ENCODE peak calls at places on chromosomes 2 and 18, in six cellular contexts. One of them, this sample, is unnamed.

GRCh38 chr18:70289351-70290330 is 796 bp downstream of the SOCS6 start:
- DNase-seq in GM12878: no peak
- DNase-seq in K562: peak; percentile 51
- DNase-seq in A549: no peak
- DNase-seq in HepG2: no peak
- DNase-seq in endothelial cell of umbilical vein: peak; percentile 51
- DNase-seq in this sample: peak; percentile 63

GRCh38 chr2:17043173-17043572 is 377.5 kb upstream of the CYRIA start:
- DNase-seq in GM12878: no peak
- DNase-seq in K562: no peak
- DNase-seq in A549: no peak
- DNase-seq in HepG2: no peak
- DNase-seq in endothelial cell of umbilical vein: no peak
- DNase-seq in this sample: no peak

GRCh38 chr18:3869848-3870247 is 419.9 kb downstream of the TGIF1 start:
- DNase-seq in GM12878: no peak
- DNase-seq in K562: peak; percentile 49
- DNase-seq in A549: peak; percentile 19
- DNase-seq in HepG2: peak; percentile 36
- DNase-seq in endothelial cell of umbilical vein: peak; percentile 68
- DNase-seq in this sample: peak; percentile 51

GRCh38 chr2:151277011-151277410 is 12.5 kb downstream of the NMI start:
- DNase-seq in GM12878: no peak
- DNase-seq in K562: no peak
- DNase-seq in A549: no peak
- DNase-seq in HepG2: no peak
- DNase-seq in endothelial cell of umbilical vein: no peak
- DNase-seq in this sample: no peak

GRCh38 chr18:69999671-70000070 is 52.0 kb upstream of the CD226 start:
- DNase-seq in GM12878: no peak
- DNase-seq in K562: no peak
- DNase-seq in A549: no peak
- DNase-seq in HepG2: no peak
- DNase-seq in endothelial cell of umbilical vein: no peak
- DNase-seq in this sample: no peak

GRCh38 chr2:201130524-201131186 is 14.7 kb downstream of the CFLAR start:
- DNase-seq in GM12878: no peak
- DNase-seq in K562: peak; percentile 39
- DNase-seq in A549: no peak
- DNase-seq in HepG2: no peak
- DNase-seq in endothelial cell of umbilical vein: peak; percentile 98
- DNase-seq in this sample: peak; percentile 57

GRCh38 chr2:46225730-46226129 is 71.5 kb upstream of the EPAS1 start:
- DNase-seq in GM12878: no peak
- DNase-seq in K562: no peak
- DNase-seq in A549: no peak
- DNase-seq in HepG2: peak; percentile 23
- DNase-seq in endothelial cell of umbilical vein: peak; percentile 79
- DNase-seq in this sample: no peak

GRCh38 chr2:71291398-71291797 is 40.2 kb upstream of the ZNF638 start:
- DNase-seq in GM12878: no peak
- DNase-seq in K562: no peak
- DNase-seq in A549: no peak
- DNase-seq in HepG2: no peak
- DNase-seq in endothelial cell of umbilical vein: no peak
- DNase-seq in this sample: no peak

GRCh38 chr18:62024983-62025382 is 132.2 kb upstream of the RNF152 start:
- DNase-seq in GM12878: no peak
- DNase-seq in K562: no peak
- DNase-seq in A549: no peak
- DNase-seq in HepG2: no peak
- DNase-seq in endothelial cell of umbilical vein: no peak
- DNase-seq in this sample: no peak

GRCh38 chr2:64288321-64288931 is 144.2 kb upstream of the PELI1 start:
- DNase-seq in GM12878: no peak
- DNase-seq in K562: no peak
- DNase-seq in A549: no peak
- DNase-seq in HepG2: no peak
- DNase-seq in endothelial cell of umbilical vein: peak; percentile 87
- DNase-seq in this sample: no peak

GRCh38 chr2:46270384-46270783 is 26.8 kb upstream of the EPAS1 start:
- DNase-seq in GM12878: no peak
- DNase-seq in K562: peak; percentile 57
- DNase-seq in A549: no peak
- DNase-seq in HepG2: no peak
- DNase-seq in endothelial cell of umbilical vein: no peak
- DNase-seq in this sample: no peak

GRCh38 chr2:72032481-72033041 is 115.1 kb downstream of the CYP26B1 start:
- DNase-seq in GM12878: no peak
- DNase-seq in K562: no peak
- DNase-seq in A549: no peak
- DNase-seq in HepG2: no peak
- DNase-seq in endothelial cell of umbilical vein: no peak
- DNase-seq in this sample: no peak

GRCh38 chr2:158120664-158121063 is 19.0 kb downstream of the UPP2 start:
- DNase-seq in GM12878: no peak
- DNase-seq in K562: no peak
- DNase-seq in A549: no peak
- DNase-seq in HepG2: no peak
- DNase-seq in endothelial cell of umbilical vein: no peak
- DNase-seq in this sample: no peak

GRCh38 chr2:150080115-150080514 is 407.4 kb downstream of the RND3 start:
- DNase-seq in GM12878: no peak
- DNase-seq in K562: no peak
- DNase-seq in A549: no peak
- DNase-seq in HepG2: no peak
- DNase-seq in endothelial cell of umbilical vein: peak; percentile 51
- DNase-seq in this sample: no peak

GRCh38 chr2:28552045-28552823 is 56.4 kb downstream of the PLB1 start:
- DNase-seq in GM12878: no peak
- DNase-seq in K562: no peak
- DNase-seq in A549: no peak
- DNase-seq in HepG2: no peak
- DNase-seq in endothelial cell of umbilical vein: no peak
- DNase-seq in this sample: no peak

GRCh38 chr2:64854773-64855237 is 134.4 kb upstream of the SLC1A4 start:
- DNase-seq in GM12878: no peak
- DNase-seq in K562: peak; percentile 75
- DNase-seq in A549: no peak
- DNase-seq in HepG2: no peak
- DNase-seq in endothelial cell of umbilical vein: no peak
- DNase-seq in this sample: peak; percentile 86

GRCh38 chr2:216057688-216058193 is 23.9 kb downstream of the PECR start:
- DNase-seq in GM12878: peak; percentile 96
- DNase-seq in K562: no peak
- DNase-seq in A549: peak; percentile 36
- DNase-seq in HepG2: no peak
- DNase-seq in endothelial cell of umbilical vein: no peak
- DNase-seq in this sample: peak; percentile 62
- TF ChIP-seq MAX in GM12878: peak; percentile 26
- TF ChIP-seq MAX in K562: no peak
- TF ChIP-seq MAX in A549: no peak
- TF ChIP-seq MAX in HepG2: no peak
- TF ChIP-seq MAX in endothelial cell of umbilical vein: no peak
- TF ChIP-seq MAX in this sample: no peak

GRCh38 chr2:3169106-3169870 is 208.3 kb downstream of the EIPR1 start:
- DNase-seq in GM12878: no peak
- DNase-seq in K562: no peak
- DNase-seq in A549: no peak
- DNase-seq in HepG2: no peak
- DNase-seq in endothelial cell of umbilical vein: peak; percentile 29
- DNase-seq in this sample: no peak
- TF ChIP-seq CTCF in GM12878: no peak
- TF ChIP-seq CTCF in K562: no peak
- TF ChIP-seq CTCF in A549: no peak
- TF ChIP-seq CTCF in HepG2: no peak
- TF ChIP-seq CTCF in endothelial cell of umbilical vein: no peak
- TF ChIP-seq CTCF in this sample: no peak

DNA sequence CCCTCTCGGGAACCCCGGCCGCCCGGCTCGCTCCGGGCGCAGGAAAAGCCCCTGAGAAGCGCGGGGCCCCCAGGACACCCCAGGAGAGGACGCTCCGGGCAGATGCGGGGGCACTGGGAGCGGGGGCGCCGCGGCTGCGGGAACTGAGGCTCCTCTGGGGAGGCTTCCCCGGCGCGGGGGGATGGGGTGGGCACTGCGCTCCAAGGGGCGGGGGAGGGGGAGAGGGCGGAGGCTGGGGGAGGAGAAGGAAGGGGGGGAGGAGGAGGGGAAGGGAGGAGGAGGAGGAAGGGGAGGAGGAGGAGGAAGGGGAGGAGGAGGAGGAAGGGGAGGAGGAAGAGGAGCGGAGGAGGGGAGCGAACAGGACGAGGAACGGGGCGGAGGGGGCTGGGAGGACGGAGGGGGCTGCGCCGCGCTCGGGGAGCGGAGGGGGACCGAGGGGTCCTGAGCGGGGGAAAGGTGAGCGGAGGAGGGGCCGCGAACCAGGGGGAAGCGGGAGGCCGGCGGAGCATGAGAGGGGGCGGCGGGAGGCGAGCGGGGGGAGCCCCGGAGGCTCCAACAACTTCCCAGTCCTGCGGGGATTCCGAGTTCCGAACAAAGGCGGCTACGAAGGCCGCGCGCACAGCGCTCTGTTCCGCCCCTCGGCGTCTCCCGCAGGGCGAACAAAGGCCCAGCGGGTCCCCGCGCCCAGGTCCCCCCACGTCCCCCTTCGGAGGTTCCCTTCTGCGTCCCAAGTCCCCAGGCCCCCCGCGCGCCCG is 742 bp downstream of the PXDN start:
- DNase-seq in GM12878: no peak
- DNase-seq in K562: no peak
- DNase-seq in A549: no peak
- DNase-seq in HepG2: no peak
- DNase-seq in endothelial cell of umbilical vein: peak; percentile 37
- DNase-seq in this sample: peak; percentile 66
- TF ChIP-seq MYC in GM12878: no peak
- TF ChIP-seq MYC in K562: no peak
- TF ChIP-seq MYC in A549: no peak
- TF ChIP-seq MYC in HepG2: no peak
- TF ChIP-seq MYC in endothelial cell of umbilical vein: no peak
- TF ChIP-seq MYC in this sample: no peak

GRCh38 chr2:241007880-241008710 is 9.7 kb downstream of the SNED1 start:
- DNase-seq in GM12878: no peak
- DNase-seq in K562: no peak
- DNase-seq in A549: no peak
- DNase-seq in HepG2: no peak
- DNase-seq in endothelial cell of umbilical vein: no peak
- DNase-seq in this sample: no peak
- TF ChIP-seq MAX in GM12878: no peak
- TF ChIP-seq MAX in K562: no peak
- TF ChIP-seq MAX in A549: no peak
- TF ChIP-seq MAX in HepG2: no peak
- TF ChIP-seq MAX in endothelial cell of umbilical vein: no peak
- TF ChIP-seq MAX in this sample: no peak

DNA sequence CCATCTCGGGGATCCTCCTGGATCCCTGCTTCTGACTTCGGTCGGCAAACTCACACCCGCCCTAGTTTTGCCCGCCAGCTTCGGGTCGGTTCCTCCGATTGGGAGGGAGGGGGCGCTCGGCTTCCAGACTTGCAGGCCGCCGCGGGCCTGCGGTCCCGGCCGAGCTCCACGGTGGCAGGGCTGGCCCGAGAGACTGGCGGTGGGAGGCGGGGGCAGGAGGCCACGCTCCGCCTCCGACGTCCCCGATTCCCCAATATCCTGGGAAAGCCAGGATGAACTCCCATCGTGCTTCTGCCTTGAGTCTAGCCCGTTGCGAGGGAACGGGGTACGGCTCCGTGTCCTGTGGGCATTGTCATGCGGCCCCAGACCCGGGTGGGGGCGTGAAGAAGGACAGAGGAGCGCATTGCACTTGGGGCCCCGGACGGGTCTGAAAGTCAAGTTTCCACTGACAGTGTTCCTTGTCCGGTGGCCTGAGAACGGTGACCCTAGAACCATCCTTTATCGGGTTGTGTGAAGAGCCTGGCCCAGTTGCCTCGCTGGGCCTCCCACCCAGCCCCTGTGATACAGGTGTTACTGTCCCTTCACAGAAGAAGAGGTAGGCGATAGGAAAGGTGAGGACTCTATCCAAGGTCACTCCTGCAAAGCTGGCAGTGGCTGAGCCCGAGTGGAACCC is 2.4 kb upstream of the INHBB start:
- DNase-seq in GM12878: no peak
- DNase-seq in K562: peak; percentile 60
- DNase-seq in A549: peak; percentile 80
- DNase-seq in HepG2: peak; percentile 68
- DNase-seq in endothelial cell of umbilical vein: peak; percentile 66
- DNase-seq in this sample: peak; percentile 88
- TF ChIP-seq CTCF in GM12878: peak; percentile 46
- TF ChIP-seq CTCF in K562: peak; percentile 69
- TF ChIP-seq CTCF in A549: peak; percentile 91
- TF ChIP-seq CTCF in HepG2: peak; percentile 97
- TF ChIP-seq CTCF in endothelial cell of umbilical vein: peak; percentile 89
- TF ChIP-seq CTCF in this sample: peak; percentile 67

This sample was measured in NB4.